ENCODE peak calls at places on chromosomes 12 and 14, in nine cellular contexts. One of them, this sample, is unnamed.

GRCh38 chr14:52286659-52287649 is 19.5 kb downstream of the PTGDR start:
- DNase-seq in psoas muscle: no peak
- DNase-seq in neural crest cell: no peak
- DNase-seq in neural progenitor cell: no peak
- DNase-seq in cardiac muscle cell: no peak
- DNase-seq in GM13976: no peak
- DNase-seq in GM06990: no peak
- DNase-seq in osteocyte: no peak
- DNase-seq in GM12865: no peak
- DNase-seq in this sample: no peak

GRCh38 chr14:78083837-78084236 is 86.3 kb upstream of the NRXN3 start:
- DNase-seq in psoas muscle: no peak
- DNase-seq in neural crest cell: no peak
- DNase-seq in neural progenitor cell: no peak
- DNase-seq in cardiac muscle cell: no peak
- DNase-seq in GM13976: no peak
- DNase-seq in GM06990: no peak
- DNase-seq in osteocyte: no peak
- DNase-seq in GM12865: no peak
- DNase-seq in this sample: no peak

GRCh38 chr14:69845787-69846186 is 33.4 kb upstream of the SMOC1 start:
- DNase-seq in psoas muscle: no peak
- DNase-seq in neural crest cell: no peak
- DNase-seq in neural progenitor cell: no peak
- DNase-seq in cardiac muscle cell: no peak
- DNase-seq in GM13976: no peak
- DNase-seq in GM06990: no peak
- DNase-seq in osteocyte: peak; percentile 76
- DNase-seq in GM12865: no peak
- DNase-seq in this sample: no peak

GRCh38 chr14:67137744-67138371 is 51.4 kb upstream of the GARIN2 start:
- DNase-seq in psoas muscle: no peak
- DNase-seq in neural crest cell: no peak
- DNase-seq in neural progenitor cell: no peak
- DNase-seq in cardiac muscle cell: peak; percentile 22
- DNase-seq in GM13976: peak; percentile 22
- DNase-seq in GM06990: peak; percentile 15
- DNase-seq in osteocyte: no peak
- DNase-seq in GM12865: peak; percentile 25
- DNase-seq in this sample: no peak

GRCh38 chr12:25764409-25764808 is 194.1 kb upstream of the RASSF8 start:
- DNase-seq in psoas muscle: no peak
- DNase-seq in neural crest cell: no peak
- DNase-seq in neural progenitor cell: no peak
- DNase-seq in cardiac muscle cell: peak; percentile 29
- DNase-seq in GM13976: no peak
- DNase-seq in GM06990: no peak
- DNase-seq in osteocyte: no peak
- DNase-seq in GM12865: no peak
- DNase-seq in this sample: no peak

GRCh38 chr12:106680280-106680679 is 94.2 kb upstream of the RIC8B start:
- DNase-seq in psoas muscle: no peak
- DNase-seq in neural crest cell: no peak
- DNase-seq in neural progenitor cell: no peak
- DNase-seq in cardiac muscle cell: no peak
- DNase-seq in GM13976: no peak
- DNase-seq in GM06990: no peak
- DNase-seq in osteocyte: no peak
- DNase-seq in GM12865: no peak
- DNase-seq in this sample: no peak

GRCh38 chr14:61925043-61925442 is 162.8 kb downstream of the SNAPC1 start:
- DNase-seq in psoas muscle: no peak
- DNase-seq in neural crest cell: no peak
- DNase-seq in neural progenitor cell: peak; percentile 56
- DNase-seq in cardiac muscle cell: peak; percentile 7
- DNase-seq in GM13976: peak; percentile 21
- DNase-seq in GM06990: no peak
- DNase-seq in osteocyte: no peak
- DNase-seq in GM12865: peak; percentile 35
- DNase-seq in this sample: peak; percentile 17

GRCh38 chr12:132723764-132724140 is 13.1 kb downstream of the PGAM5 start:
- DNase-seq in psoas muscle: no peak
- DNase-seq in neural crest cell: no peak
- DNase-seq in neural progenitor cell: no peak
- DNase-seq in cardiac muscle cell: peak; percentile 73
- DNase-seq in GM13976: no peak
- DNase-seq in GM06990: no peak
- DNase-seq in osteocyte: no peak
- DNase-seq in GM12865: no peak
- DNase-seq in this sample: no peak

GRCh38 chr14:51552768-51553426 is 98.8 kb upstream of the FRMD6 start:
- DNase-seq in psoas muscle: peak; percentile 11
- DNase-seq in neural crest cell: no peak
- DNase-seq in neural progenitor cell: no peak
- DNase-seq in cardiac muscle cell: no peak
- DNase-seq in GM13976: no peak
- DNase-seq in GM06990: no peak
- DNase-seq in osteocyte: no peak
- DNase-seq in GM12865: no peak
- DNase-seq in this sample: no peak

GRCh38 chr12:55973598-55974307 is at the start of gene RAB5B:
- DNase-seq in psoas muscle: peak; percentile 99
- DNase-seq in neural crest cell: peak; percentile 87
- DNase-seq in neural progenitor cell: peak; percentile 100
- DNase-seq in cardiac muscle cell: peak; percentile 100
- DNase-seq in GM13976: peak; percentile 94
- DNase-seq in GM06990: peak; percentile 94
- DNase-seq in osteocyte: peak; percentile 99
- DNase-seq in GM12865: peak; percentile 100
- DNase-seq in this sample: peak; percentile 91
- TF ChIP-seq CTCF in psoas muscle: peak; percentile 25
- TF ChIP-seq CTCF in neural crest cell: no peak
- TF ChIP-seq CTCF in neural progenitor cell: no peak
- TF ChIP-seq CTCF in cardiac muscle cell: no peak
- TF ChIP-seq CTCF in GM13976: no peak
- TF ChIP-seq CTCF in GM06990: no peak
- TF ChIP-seq CTCF in osteocyte: peak; percentile 50
- TF ChIP-seq CTCF in GM12865: no peak
- TF ChIP-seq CTCF in this sample: peak; percentile 74

GRCh38 chr14:58823309-58823708 is 185.5 kb downstream of the DACT1 start:
- DNase-seq in psoas muscle: no peak
- DNase-seq in neural crest cell: no peak
- DNase-seq in neural progenitor cell: no peak
- DNase-seq in cardiac muscle cell: no peak
- DNase-seq in GM13976: no peak
- DNase-seq in GM06990: no peak
- DNase-seq in osteocyte: no peak
- DNase-seq in GM12865: no peak
- DNase-seq in this sample: no peak

GRCh38 chr14:58824106-58824505 is 186.3 kb downstream of the DACT1 start:
- DNase-seq in psoas muscle: no peak
- DNase-seq in neural crest cell: no peak
- DNase-seq in neural progenitor cell: no peak
- DNase-seq in cardiac muscle cell: no peak
- DNase-seq in GM13976: no peak
- DNase-seq in GM06990: no peak
- DNase-seq in osteocyte: no peak
- DNase-seq in GM12865: no peak
- DNase-seq in this sample: no peak

GRCh38 chr14:58822856-58823255 is 185.1 kb downstream of the DACT1 start:
- DNase-seq in psoas muscle: no peak
- DNase-seq in neural crest cell: no peak
- DNase-seq in neural progenitor cell: no peak
- DNase-seq in cardiac muscle cell: no peak
- DNase-seq in GM13976: no peak
- DNase-seq in GM06990: no peak
- DNase-seq in osteocyte: no peak
- DNase-seq in GM12865: no peak
- DNase-seq in this sample: no peak

GRCh38 chr14:58820032-58820431 is 182.3 kb downstream of the DACT1 start:
- DNase-seq in psoas muscle: no peak
- DNase-seq in neural crest cell: no peak
- DNase-seq in neural progenitor cell: no peak
- DNase-seq in cardiac muscle cell: no peak
- DNase-seq in GM13976: no peak
- DNase-seq in GM06990: no peak
- DNase-seq in osteocyte: no peak
- DNase-seq in GM12865: no peak
- DNase-seq in this sample: no peak

DNA sequence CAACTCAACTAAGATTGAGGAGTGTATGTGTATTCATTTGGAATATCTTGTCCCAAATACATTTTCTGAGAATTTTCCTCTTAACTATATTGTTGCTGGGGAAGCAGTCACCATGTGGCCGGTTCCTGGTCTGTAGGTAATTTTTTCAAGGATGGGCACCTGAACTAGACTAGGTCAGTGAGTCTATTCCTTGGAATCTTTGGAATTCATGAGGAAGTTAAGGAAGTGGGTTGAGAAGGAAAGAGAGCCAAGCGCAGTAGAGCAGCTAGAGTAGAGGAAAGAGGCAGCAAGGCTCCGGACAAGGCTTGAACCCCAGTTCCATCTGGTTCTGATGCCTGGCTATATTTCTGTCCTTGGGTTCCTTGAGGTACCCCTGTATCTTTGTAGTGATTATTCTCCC is 183.7 kb downstream of the DACT1 start:
- DNase-seq in psoas muscle: no peak
- DNase-seq in neural crest cell: no peak
- DNase-seq in neural progenitor cell: no peak
- DNase-seq in cardiac muscle cell: no peak
- DNase-seq in GM13976: no peak
- DNase-seq in GM06990: no peak
- DNase-seq in osteocyte: no peak
- DNase-seq in GM12865: no peak
- DNase-seq in this sample: no peak
- TF ChIP-seq CTCF in psoas muscle: no peak
- TF ChIP-seq CTCF in neural crest cell: no peak
- TF ChIP-seq CTCF in neural progenitor cell: no peak
- TF ChIP-seq CTCF in cardiac muscle cell: no peak
- TF ChIP-seq CTCF in GM13976: no peak
- TF ChIP-seq CTCF in GM06990: no peak
- TF ChIP-seq CTCF in osteocyte: no peak
- TF ChIP-seq CTCF in GM12865: no peak
- TF ChIP-seq CTCF in this sample: no peak

DNA sequence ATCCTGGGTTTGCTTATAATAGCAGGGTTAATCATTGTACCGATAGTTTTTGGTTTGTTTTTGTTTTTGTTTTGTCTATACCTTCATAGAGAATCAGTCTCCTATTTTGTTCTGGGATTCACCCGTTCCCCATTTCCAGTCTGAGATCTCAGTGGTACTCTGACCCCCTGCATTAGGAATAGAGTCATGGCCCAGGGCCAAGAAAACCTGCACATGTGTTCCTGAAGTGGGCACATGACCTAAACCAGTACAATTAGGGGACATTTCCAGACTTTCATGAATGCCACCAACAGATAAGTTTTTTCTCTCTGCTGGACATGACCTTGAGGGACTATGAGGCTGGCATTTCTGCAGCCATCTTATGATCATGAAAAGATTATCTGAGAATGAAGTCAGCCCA is 52.5 kb downstream of the MRPL42 start:
- DNase-seq in psoas muscle: no peak
- DNase-seq in neural crest cell: no peak
- DNase-seq in neural progenitor cell: no peak
- DNase-seq in cardiac muscle cell: no peak
- DNase-seq in GM13976: no peak
- DNase-seq in GM06990: no peak
- DNase-seq in osteocyte: no peak
- DNase-seq in GM12865: no peak
- DNase-seq in this sample: no peak
- TF ChIP-seq CTCF in psoas muscle: no peak
- TF ChIP-seq CTCF in neural crest cell: no peak
- TF ChIP-seq CTCF in neural progenitor cell: no peak
- TF ChIP-seq CTCF in cardiac muscle cell: no peak
- TF ChIP-seq CTCF in GM13976: no peak
- TF ChIP-seq CTCF in GM06990: no peak
- TF ChIP-seq CTCF in osteocyte: no peak
- TF ChIP-seq CTCF in GM12865: no peak
- TF ChIP-seq CTCF in this sample: no peak

GRCh38 chr14:99561827-99562226 is 42.2 kb downstream of the CCDC85C start:
- DNase-seq in psoas muscle: no peak
- DNase-seq in neural crest cell: no peak
- DNase-seq in neural progenitor cell: no peak
- DNase-seq in cardiac muscle cell: no peak
- DNase-seq in GM13976: no peak
- DNase-seq in GM06990: no peak
- DNase-seq in osteocyte: no peak
- DNase-seq in GM12865: no peak
- DNase-seq in this sample: no peak

GRCh38 chr14:99564903-99565259 is 39.1 kb downstream of the CCDC85C start:
- DNase-seq in psoas muscle: no peak
- DNase-seq in neural crest cell: no peak
- DNase-seq in neural progenitor cell: no peak
- DNase-seq in cardiac muscle cell: no peak
- DNase-seq in GM13976: no peak
- DNase-seq in GM06990: no peak
- DNase-seq in osteocyte: no peak
- DNase-seq in GM12865: no peak
- DNase-seq in this sample: no peak

GRCh38 chr14:99564256-99564902 is 39.6 kb downstream of the CCDC85C start:
- DNase-seq in psoas muscle: no peak
- DNase-seq in neural crest cell: no peak
- DNase-seq in neural progenitor cell: no peak
- DNase-seq in cardiac muscle cell: peak; percentile 89
- DNase-seq in GM13976: no peak
- DNase-seq in GM06990: no peak
- DNase-seq in osteocyte: no peak
- DNase-seq in GM12865: no peak
- DNase-seq in this sample: no peak

GRCh38 chr14:99563749-99564129 is 40.3 kb downstream of the CCDC85C start:
- DNase-seq in psoas muscle: no peak
- DNase-seq in neural crest cell: no peak
- DNase-seq in neural progenitor cell: no peak
- DNase-seq in cardiac muscle cell: no peak
- DNase-seq in GM13976: no peak
- DNase-seq in GM06990: no peak
- DNase-seq in osteocyte: no peak
- DNase-seq in GM12865: no peak
- DNase-seq in this sample: no peak

DNA sequence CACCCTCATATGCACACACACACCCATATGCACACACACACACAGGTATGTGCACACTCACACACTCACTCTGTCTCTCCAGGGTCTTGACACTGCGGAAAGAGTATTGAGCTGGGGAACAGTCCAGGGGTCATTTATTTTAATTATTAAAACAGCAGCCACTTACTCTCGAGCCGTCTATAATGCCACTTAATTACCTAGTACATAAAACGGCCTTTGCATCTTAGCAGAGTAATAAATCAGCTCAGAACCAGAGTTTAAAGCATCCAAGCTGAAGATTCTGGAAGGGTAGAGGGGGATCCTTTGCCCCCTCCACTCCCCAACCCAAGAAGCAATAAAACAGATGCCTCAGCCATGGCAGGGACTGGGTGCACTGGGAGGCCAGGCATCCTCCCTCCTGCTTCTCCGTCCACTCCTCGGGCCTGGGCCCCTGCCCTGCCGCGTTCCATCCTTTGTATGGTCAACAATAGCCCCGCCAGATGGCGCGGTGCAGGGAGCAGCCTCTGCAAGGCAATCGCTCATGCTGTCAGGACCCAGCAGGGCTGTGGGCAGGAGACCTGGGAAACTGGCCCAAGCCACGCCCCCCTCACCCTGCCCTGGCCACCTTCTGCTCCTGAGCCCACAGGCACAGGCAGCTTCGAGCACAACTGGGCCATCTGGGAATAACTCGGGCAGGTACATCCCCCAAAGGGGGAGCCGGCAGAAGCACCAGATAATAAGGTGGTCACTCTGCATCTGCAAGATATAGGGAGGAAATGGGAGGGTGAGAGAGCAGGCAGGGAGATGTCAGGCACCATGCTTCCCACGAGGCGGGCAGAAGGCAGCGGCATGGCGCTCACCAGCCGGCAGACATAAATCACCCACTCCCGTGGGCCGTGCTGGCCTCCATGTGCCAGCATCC is 40.9 kb downstream of the CCDC85C start:
- DNase-seq in psoas muscle: peak; percentile 69
- DNase-seq in neural crest cell: peak; percentile 82
- DNase-seq in neural progenitor cell: peak; percentile 97
- DNase-seq in cardiac muscle cell: peak; percentile 78
- DNase-seq in GM13976: no peak
- DNase-seq in GM06990: no peak
- DNase-seq in osteocyte: peak; percentile 88
- DNase-seq in GM12865: no peak
- DNase-seq in this sample: peak; percentile 80
- TF ChIP-seq CTCF in psoas muscle: peak; percentile 47
- TF ChIP-seq CTCF in neural crest cell: peak; percentile 61
- TF ChIP-seq CTCF in neural progenitor cell: peak; percentile 51
- TF ChIP-seq CTCF in cardiac muscle cell: peak; percentile 57
- TF ChIP-seq CTCF in GM13976: no peak
- TF ChIP-seq CTCF in GM06990: no peak
- TF ChIP-seq CTCF in osteocyte: peak; percentile 60
- TF ChIP-seq CTCF in GM12865: no peak
- TF ChIP-seq CTCF in this sample: no peak